ENCODE peak calls at places on chromosomes 2 and 18, in nine cellular contexts. Y is ovary; L is right lobe of liver; F is tibial artery; W is astrocyte; G is Peyer's patch; O is esophagus squamous epithelium; N is CD8-positive, alpha-beta memory T cell; B is stomach. E is an unnamed sample. For H3K4me1 and H3K27me3, the result is how much of the 10 kb centered on the place peaks cover.

GRCh38 chr2:66021296-66021695 is 413.6 kb upstream of the MEIS1 start:
- DNase-seq in Y (no peak), G (no peak), O (no peak), F (no peak), B (no peak), N (no peak), L (no peak), W (no peak), E (no peak)

GRCh38 chr2:85602476-85603234 is at the start of gene TMEM150A:
- DNase-seq in Y (peak), G (peak), N (peak), F (peak), O (peak), W (peak), B (peak), L (peak), E (peak)

GRCh38 chr2:200615247-200615646 is 29.4 kb downstream of the AOX1 start:
- DNase-seq in F (no peak), L (no peak), Y (no peak), O (no peak), N (no peak), W (peak), B (no peak), G (no peak), E (no peak)

GRCh38 chr2:8676191-8676914 is 5.5 kb upstream of the ID2 start:
- DNase-seq in F (peak), L (peak), G (peak), Y (peak), W (peak), B (peak), N (no peak), O (no peak), E (peak)

GRCh38 chr18:33755918-33756590 is 178.0 kb downstream of the ASXL3 start:
- DNase-seq in N (no peak), O (no peak), Y (no peak), W (peak), B (no peak), L (no peak), F (no peak), G (peak), E (no peak)

GRCh38 chr2:98907966-98908905 is 27.8 kb downstream of the CRACDL start:
- DNase-seq in W (no peak), O (no peak), N (no peak), L (peak), B (peak), Y (no peak), F (no peak), G (peak), E (peak)

GRCh38 chr2:48946444-48947048 is 191.0 kb upstream of the LHCGR start:
- DNase-seq in F (no peak), L (peak), N (no peak), O (no peak), G (peak), W (peak), Y (no peak), B (peak), E (no peak)

GRCh38 chr2:100141906-100142305 is 484 bp downstream of the AFF3 start:
- DNase-seq in Y (no peak), G (no peak), W (no peak), N (no peak), B (no peak), L (no peak), O (no peak), F (no peak), E (no peak)

GRCh38 chr2:39657538-39657937 is 8.2 kb upstream of the TMEM178A start:
- DNase-seq in Y (no peak), L (no peak), O (no peak), W (no peak), G (no peak), F (no peak), N (no peak), B (no peak), E (no peak)

GRCh38 chr2:239252433-239253200 is 148.2 kb downstream of the HDAC4 start:
- DNase-seq in W (no peak), O (no peak), Y (peak), G (peak), L (no peak), B (no peak), N (no peak), F (no peak), E (no peak)

GRCh38 chr18:32550958-32551357 is 80.3 kb upstream of the GAREM1 start:
- DNase-seq in F (no peak), N (no peak), W (no peak), G (no peak), Y (no peak), B (no peak), L (no peak), O (no peak), E (no peak)

DNA sequence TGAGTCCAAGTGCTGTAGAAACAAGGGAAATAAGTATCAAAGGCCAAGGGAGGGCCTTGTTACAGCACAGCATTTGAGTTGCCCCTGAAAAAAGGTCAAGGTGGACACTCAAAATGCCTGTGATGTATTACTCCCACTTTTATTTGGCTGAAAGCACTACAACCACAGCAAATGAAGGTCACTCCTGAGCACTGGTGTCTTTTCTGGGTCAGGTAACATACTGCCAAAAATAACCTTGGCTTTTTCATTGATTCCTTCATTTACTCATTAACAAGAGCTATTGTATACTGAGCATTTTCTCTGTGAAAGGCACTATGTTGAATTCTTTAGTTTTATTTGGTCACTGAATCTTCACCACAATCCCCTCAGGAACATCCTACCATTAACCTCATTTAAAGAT is 590.3 kb downstream of the BCL11A start:
- DNase-seq in N (no peak), O (no peak), W (no peak), G (no peak), B (no peak), F (no peak), L (peak), Y (no peak), E (no peak)
- H3K4me1 ChIP-seq in N (under half), O (under half), W (under half), G (under half), B (under half), F (under half), L (under half), Y (under half), E (under half)

GRCh38 chr2:201622306-201622705 is 21.0 kb downstream of the TMEM237 start:
- DNase-seq in F (no peak), L (no peak), W (peak), G (no peak), N (no peak), O (no peak), B (no peak), Y (no peak), E (no peak)

GRCh38 chr2:201621293-201621999 is 21.9 kb downstream of the TMEM237 start:
- DNase-seq in Y (no peak), F (no peak), G (no peak), W (no peak), L (no peak), N (no peak), B (no peak), O (no peak), E (no peak)

GRCh38 chr2:201618744-201619654 is 24.3 kb downstream of the TMEM237 start:
- DNase-seq in N (no peak), F (peak), B (peak), O (no peak), Y (peak), W (peak), L (peak), G (peak), E (peak)
- H3K4me3 ChIP-seq in N (no peak), F (peak), B (peak), O (peak), Y (no peak), W (peak), L (no peak), G (no peak), E (peak)

GRCh38 chr2:230208576-230208975 is 11.2 kb downstream of the SP110 start:
- DNase-seq in W (no peak), F (no peak), B (no peak), G (no peak), O (no peak), Y (no peak), L (no peak), N (no peak), E (no peak)

GRCh38 chr2:230205034-230205433 is 14.8 kb downstream of the SP110 start:
- DNase-seq in F (no peak), B (no peak), Y (no peak), G (no peak), N (no peak), L (no peak), O (no peak), W (no peak), E (no peak)

GRCh38 chr2:230205721-230206120 is 14.1 kb downstream of the SP110 start:
- DNase-seq in F (no peak), B (no peak), L (no peak), N (no peak), Y (no peak), W (no peak), O (no peak), G (no peak), E (no peak)

DNA sequence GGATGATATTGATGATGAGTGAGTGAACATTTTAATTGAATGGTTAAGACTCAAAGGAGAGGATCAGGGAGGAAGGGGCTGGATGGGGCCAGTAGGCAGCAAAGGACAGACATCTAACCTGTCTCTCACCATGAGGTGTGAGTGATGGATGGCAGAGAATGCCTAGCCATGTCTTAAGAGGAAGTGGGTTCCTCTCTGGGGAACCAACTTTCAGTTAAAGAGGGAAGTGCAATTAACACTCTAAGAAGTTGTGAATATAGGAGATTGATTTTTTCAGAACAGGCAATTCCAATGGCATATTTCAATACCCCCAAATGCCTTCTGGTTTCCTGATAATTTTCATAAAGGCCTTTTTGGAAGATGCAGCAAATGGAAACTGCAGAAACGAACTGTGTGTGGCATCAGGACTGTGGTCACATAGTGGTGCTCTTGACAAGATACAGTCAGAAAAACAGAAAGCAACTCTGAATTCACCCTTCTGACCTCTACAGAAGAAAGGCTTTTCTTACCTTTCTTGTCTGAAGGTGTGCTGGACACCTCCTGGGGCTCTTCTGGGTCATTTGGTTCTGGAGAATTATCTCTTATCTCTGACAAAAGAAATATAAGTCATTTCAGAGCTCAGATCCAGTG is 10.2 kb downstream of the SP110 start:
- DNase-seq in O (no peak), G (no peak), N (no peak), Y (no peak), L (no peak), W (no peak), B (no peak), F (no peak), E (no peak)
- H3K27me3 ChIP-seq in O (under half), G (under half), N (under half), Y (under half), L (under half), W (under half), B (under half), F (under half), E (under half)

GRCh38 chr2:173958198-173958846 is 6.9 kb downstream of the SP3 start:
- DNase-seq in O (no peak), W (no peak), L (no peak), Y (no peak), N (no peak), F (no peak), B (no peak), G (no peak), E (no peak)

GRCh38 chr2:173959909-173960308 is 5.3 kb downstream of the SP3 start:
- DNase-seq in G (no peak), B (no peak), O (no peak), F (no peak), Y (no peak), W (no peak), N (no peak), L (no peak), E (no peak)

GRCh38 chr2:173957517-173957916 is 7.7 kb downstream of the SP3 start:
- DNase-seq in Y (no peak), G (no peak), N (no peak), F (no peak), L (no peak), O (no peak), B (no peak), W (no peak), E (no peak)

GRCh38 chr2:173961346-173961705 is 3.8 kb downstream of the SP3 start:
- DNase-seq in L (no peak), N (no peak), B (no peak), Y (no peak), W (no peak), F (no peak), G (no peak), O (no peak), E (no peak)

GRCh38 chr2:173959358-173959884 is 5.8 kb downstream of the SP3 start:
- DNase-seq in F (no peak), O (no peak), L (no peak), B (no peak), Y (no peak), W (no peak), G (no peak), N (no peak), E (no peak)
- H3K4me1 ChIP-seq in F (half or more), O (half or more), L (under half), B (half or more), Y (under half), W (under half), G (under half), N (half or more), E (half or more)

GRCh38 chr18:42338683-42339082 is 383.6 kb downstream of the PIK3C3 start:
- DNase-seq in L (no peak), N (no peak), F (no peak), W (no peak), O (no peak), B (no peak), G (no peak), Y (no peak), E (no peak)

GRCh38 chr18:42340423-42341009 is 385.5 kb downstream of the PIK3C3 start:
- DNase-seq in O (no peak), L (peak), B (no peak), G (no peak), W (no peak), Y (no peak), N (no peak), F (no peak), E (no peak)

GRCh38 chr18:42336139-42336538 is 381.1 kb downstream of the PIK3C3 start:
- DNase-seq in L (no peak), Y (no peak), W (no peak), N (no peak), O (no peak), F (no peak), G (no peak), B (no peak), E (no peak)

GRCh38 chr18:42341423-42341822 is 386.4 kb downstream of the PIK3C3 start:
- DNase-seq in G (no peak), W (no peak), O (no peak), Y (no peak), B (no peak), L (no peak), F (no peak), N (no peak), E (no peak)

GRCh38 chr18:42339324-42339723 is 384.3 kb downstream of the PIK3C3 start:
- DNase-seq in G (no peak), N (no peak), B (no peak), W (peak), Y (no peak), O (no peak), F (no peak), L (peak), E (no peak)
- H3K4me3 ChIP-seq in G (no peak), N (no peak), B (no peak), W (no peak), Y (no peak), O (no peak), F (no peak), L (no peak), E (no peak)

GRCh38 chr2:176089843-176090395 is 2.6 kb upstream of the HOXD13 start:
- DNase-seq in L (no peak), F (no peak), Y (no peak), N (no peak), O (no peak), G (no peak), B (no peak), W (no peak), E (no peak)

GRCh38 chr2:176092270-176093144 is at the start of gene HOXD13:
- DNase-seq in B (peak), O (no peak), F (no peak), Y (no peak), N (no peak), W (no peak), L (no peak), G (peak), E (no peak)

GRCh38 chr2:176091329-176092258 is 927 bp upstream of the HOXD13 start:
- DNase-seq in W (no peak), F (no peak), N (no peak), G (no peak), L (no peak), B (no peak), Y (no peak), O (no peak), E (no peak)

GRCh38 chr2:176088937-176089842 is 3.3 kb upstream of the HOXD13 start:
- DNase-seq in W (no peak), L (no peak), F (no peak), B (no peak), N (no peak), G (no peak), O (no peak), Y (no peak), E (no peak)

GRCh38 chr2:176090870-176091269 is 1.7 kb upstream of the HOXD13 start:
- DNase-seq in N (no peak), Y (no peak), G (no peak), W (no peak), F (no peak), O (no peak), L (no peak), B (no peak), E (no peak)
- H3K27me3 ChIP-seq in N (half or more), Y (under half), G (under half), W (half or more), F (half or more), O (half or more), L (under half), B (half or more), E (half or more)

DNA sequence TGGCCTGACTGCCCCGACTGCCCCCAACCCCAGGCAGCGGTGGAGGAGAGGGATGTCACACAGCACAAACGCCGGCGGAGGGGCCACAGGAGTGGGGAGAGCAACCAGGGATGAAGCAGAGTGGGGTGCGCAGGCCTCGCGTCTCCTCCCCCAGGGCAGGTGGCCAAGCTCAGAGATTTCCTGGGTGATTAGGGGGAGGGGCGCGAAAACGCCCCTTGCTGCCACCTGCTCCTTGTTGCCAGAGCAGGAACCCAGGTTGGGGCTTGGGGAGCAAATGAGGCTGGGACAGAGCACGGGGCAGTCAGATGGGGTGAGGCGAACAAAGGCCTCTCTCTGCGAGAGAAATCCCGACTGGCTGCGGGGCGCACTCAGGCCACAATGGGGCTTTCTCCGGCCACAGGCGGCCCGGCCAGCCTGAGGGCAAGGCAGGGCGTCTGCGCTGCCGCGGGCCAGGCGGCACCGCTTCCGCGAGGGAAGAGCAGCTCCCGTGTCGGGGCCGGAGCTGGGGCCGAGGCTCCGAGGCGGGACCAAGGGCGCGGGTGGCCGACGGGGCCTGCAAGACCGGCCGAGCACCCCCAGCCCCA is 11.5 kb downstream of the TEX44 start:
- DNase-seq in F (peak), B (peak), W (no peak), G (peak), L (peak), N (no peak), O (no peak), Y (no peak), E (peak)
- H3K4me1 ChIP-seq in F (half or more), B (under half), W (under half), G (under half), L (under half), N (under half), O (half or more), Y (under half), E (under half)

GRCh38 chr18:50203801-50204604 is 9.1 kb upstream of the MYO5B start:
- DNase-seq in O (no peak), W (peak), L (peak), N (no peak), B (peak), F (no peak), G (peak), Y (no peak), E (no peak)
- H3K4me3 ChIP-seq in O (no peak), W (no peak), L (no peak), N (no peak), B (no peak), F (peak), G (no peak), Y (no peak), E (no peak)

GRCh38 chr2:108058575-108059137 is 72.3 kb downstream of the SLC5A7 start:
- DNase-seq in G (no peak), N (no peak), O (no peak), Y (no peak), L (no peak), F (no peak), W (no peak), B (no peak), E (no peak)
- H3K27me3 ChIP-seq in G (under half), N (under half), O (under half), Y (under half), L (under half), F (under half), W (under half), B (under half), E (under half)

E was measured in upper lobe of right lung.